ENCODE peak calls at places on chromosomes 13 and 19, in nine cellular contexts. W is Peyer's patch; N is neuronal stem cell; Q is mammary epithelial cell; S is mucosa of descending colon; A is body of pancreas; T is OCI-LY7; O is CD8-positive, alpha-beta memory T cell; K is tibial artery. F is an unnamed sample. For H3K4me1, the result is how much of the 10 kb centered on the place peaks cover.

GRCh38 chr13:20431080-20431479 is 94.6 kb downstream of the CRYL1 start:
- DNase-seq in T (no peak), K (no peak), W (no peak), Q (peak), O (no peak), N (no peak), S (no peak), A (no peak), F (no peak)

GRCh38 chr19:46546194-46546896 is 50.7 kb upstream of the PNMA8B start:
- DNase-seq in S (peak), Q (peak), A (peak), N (no peak), O (no peak), T (peak), W (peak), K (no peak), F (no peak)

GRCh38 chr19:17671906-17672305 is 16.2 kb downstream of the UNC13A start:
- DNase-seq in T (peak), O (no peak), A (no peak), S (peak), N (no peak), W (no peak), Q (peak), K (no peak), F (no peak)

GRCh38 chr13:112978561-112979405 is 9.8 kb downstream of the MCF2L start:
- DNase-seq in W (no peak), O (no peak), T (no peak), Q (no peak), S (no peak), A (no peak), N (no peak), K (no peak), F (no peak)

GRCh38 chr13:33937373-33938087 is 119.6 kb downstream of the RFC3 start:
- DNase-seq in O (no peak), Q (peak), T (no peak), N (no peak), S (peak), K (no peak), W (no peak), A (peak), F (no peak)

GRCh38 chr19:43759515-43759914 is 4.8 kb upstream of the SMG9 start:
- DNase-seq in Q (peak), T (peak), S (no peak), K (no peak), N (no peak), O (no peak), W (no peak), A (no peak), F (no peak)

GRCh38 chr13:78183737-78184136 is 265.1 kb upstream of the EDNRB start:
- DNase-seq in N (no peak), T (no peak), Q (no peak), K (no peak), S (no peak), A (no peak), W (no peak), O (no peak), F (no peak)

GRCh38 chr19:3275583-3276340 is 51.3 kb downstream of the CELF5 start:
- DNase-seq in Q (peak), K (no peak), S (peak), T (peak), W (peak), O (peak), A (peak), N (peak), F (peak)

GRCh38 chr19:47765522-47766358 is 12.8 kb upstream of the SELENOW start:
- DNase-seq in O (peak), S (peak), N (no peak), T (peak), W (peak), Q (peak), K (peak), A (peak), F (no peak)

GRCh38 chr13:113033498-113033897 is 64.5 kb downstream of the MCF2L start:
- DNase-seq in W (no peak), S (no peak), T (no peak), O (no peak), K (no peak), N (no peak), Q (no peak), A (no peak), F (no peak)

GRCh38 chr19:50785329-50785922 is 4.8 kb upstream of the ACP4 start:
- DNase-seq in S (no peak), T (no peak), A (no peak), O (no peak), K (no peak), W (no peak), N (no peak), Q (no peak), F (no peak)

GRCh38 chr19:17553256-17553655 is 2.2 kb upstream of the COLGALT1 start:
- DNase-seq in N (no peak), Q (peak), S (peak), O (no peak), A (peak), T (no peak), W (peak), K (peak), F (no peak)

GRCh38 chr13:78131811-78132210 is 213.2 kb upstream of the EDNRB start:
- DNase-seq in K (no peak), O (no peak), N (no peak), A (no peak), T (no peak), Q (no peak), W (no peak), S (no peak), F (no peak)

GRCh38 chr19:53908933-53909415 is at the start of gene CACNG7:
- DNase-seq in Q (no peak), O (no peak), T (no peak), K (no peak), S (no peak), N (peak), W (no peak), A (no peak), F (no peak)

GRCh38 chr13:99190147-99190985 is 10.3 kb upstream of the UBAC2 start:
- DNase-seq in O (no peak), T (no peak), S (no peak), N (no peak), W (no peak), Q (no peak), A (no peak), K (no peak), F (no peak)

GRCh38 chr13:93146584-93147292 is 79.9 kb upstream of the GPC6 start:
- DNase-seq in N (no peak), T (no peak), A (no peak), K (no peak), Q (peak), W (no peak), S (no peak), O (no peak), F (no peak)

GRCh38 chr13:113176292-113176691 is 17.8 kb downstream of the PROZ start:
- DNase-seq in T (no peak), N (no peak), O (peak), Q (no peak), S (no peak), K (no peak), W (no peak), A (no peak), F (peak)

GRCh38 chr19:48353682-48354081 is 10.1 kb downstream of the TMEM143 start:
- DNase-seq in Q (no peak), W (no peak), T (no peak), N (no peak), A (no peak), O (no peak), S (no peak), K (no peak), F (no peak)

DNA sequence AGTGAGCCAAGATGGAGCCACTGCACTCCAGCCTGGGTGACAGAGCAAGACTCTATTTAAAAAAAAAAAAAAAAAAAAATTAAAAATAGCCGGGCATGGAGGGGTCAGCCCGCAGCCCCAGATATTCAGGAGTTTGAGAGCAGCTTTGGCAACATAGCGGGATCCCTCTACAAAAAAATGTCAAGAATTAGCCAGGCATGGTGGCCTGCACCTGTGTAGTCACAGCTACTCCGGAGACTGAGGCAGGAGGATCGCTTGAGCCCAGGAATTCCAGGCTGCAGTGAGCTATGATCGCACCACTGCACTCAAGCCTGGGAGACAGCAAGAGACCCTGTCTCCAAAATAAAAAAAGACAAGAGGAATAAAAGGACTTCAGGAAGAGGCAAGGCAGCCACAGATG is 716 bp downstream of the AP1M2 start:
- DNase-seq in S (no peak), Q (no peak), K (no peak), T (no peak), N (no peak), A (no peak), O (no peak), W (no peak), F (no peak)
- H3K4me3 ChIP-seq in S (peak), Q (peak), K (no peak), T (no peak), N (no peak), A (peak), O (no peak), W (no peak), F (no peak)

DNA sequence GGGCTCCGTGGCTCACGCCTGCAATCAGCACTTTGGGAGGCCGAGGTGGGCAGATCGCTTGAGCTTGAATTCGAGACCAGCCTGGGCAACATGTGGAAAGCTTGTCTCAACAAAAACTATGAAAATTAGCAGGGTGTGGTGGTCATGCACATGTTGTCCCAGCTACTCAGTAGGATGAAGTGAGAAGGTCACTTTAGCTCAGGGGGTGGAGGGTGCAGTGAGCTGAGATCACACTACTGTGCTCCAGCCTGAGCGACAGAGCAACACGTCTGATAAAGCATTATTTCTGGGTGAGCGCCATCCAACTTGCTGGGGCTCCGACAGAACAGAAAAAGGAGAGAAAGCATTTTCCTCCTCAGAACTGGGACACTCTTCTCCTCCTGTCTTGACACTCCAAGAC is 7.4 kb upstream of the ILF3 start:
- DNase-seq in W (no peak), Q (no peak), T (no peak), O (no peak), K (no peak), S (no peak), N (no peak), A (peak), F (no peak)
- H3K4me1 ChIP-seq in W (under half), Q (under half), T (under half), O (under half), K (under half), S (under half), N (under half), A (under half), F (under half)

DNA sequence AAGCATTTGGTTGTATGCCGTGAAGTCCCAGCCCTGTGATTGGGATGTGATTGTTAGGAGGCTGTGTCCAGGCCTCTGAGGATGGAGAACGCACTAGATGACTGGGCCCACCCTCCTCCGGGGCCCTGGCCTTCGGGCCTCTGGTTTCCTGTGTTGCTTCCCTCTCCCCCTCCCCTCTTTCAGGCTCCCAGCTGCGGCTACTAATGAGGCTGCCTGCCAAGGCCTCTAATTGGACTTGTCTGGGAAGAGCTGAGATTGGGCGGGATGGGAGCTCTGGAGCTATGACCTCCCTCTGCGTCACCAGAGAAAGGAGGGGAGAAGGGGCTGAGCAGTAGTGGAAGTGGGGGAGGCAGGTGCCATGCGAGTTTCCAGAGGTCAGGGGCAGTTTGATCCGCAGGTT is 9.9 kb downstream of the PTH2 start:
- DNase-seq in T (no peak), S (no peak), W (no peak), N (no peak), A (no peak), K (no peak), O (no peak), Q (no peak), F (no peak)
- H3K4me3 ChIP-seq in T (no peak), S (no peak), W (no peak), N (no peak), A (no peak), K (no peak), O (no peak), Q (no peak), F (no peak)

GRCh38 chr19:38686530-38686888 is 39.1 kb downstream of the ACTN4 start:
- DNase-seq in Q (no peak), K (no peak), A (no peak), O (peak), T (no peak), W (peak), S (peak), N (no peak), F (peak)
- H3K4me1 ChIP-seq in Q (half or more), K (under half), A (half or more), O (half or more), T (under half), W (under half), S (half or more), N (under half), F (half or more)